ENCODE peak calls at places on chromosomes 5 and 9, in four cellular contexts. Q, C, E and Z are unnamed samples.

GRCh38 chr9:92489209-92489608 is 6.9 kb upstream of the ASPN start:
- DNase-seq in C (no peak), Q (no peak), E (no peak), Z (no peak)

GRCh38 chr5:170636206-170636605 is 132.4 kb downstream of the KCNIP1 start:
- DNase-seq in Q (no peak), E (no peak), C (no peak), Z (no peak)

GRCh38 chr5:142955628-142956027 is 185.5 kb downstream of the ARHGAP26 start:
- DNase-seq in C (no peak), Q (no peak), E (no peak), Z (no peak)

GRCh38 chr5:180982008-180982741 is 6.5 kb upstream of the BTNL3 start:
- DNase-seq in E (peak), C (no peak), Q (no peak), Z (no peak)

GRCh38 chr5:178210073-178210526 is 5.8 kb downstream of the HNRNPAB start:
- DNase-seq in Q (no peak), E (no peak), C (no peak), Z (no peak)

GRCh38 chr5:59423021-59423420 is 470.5 kb downstream of the PDE4D start:
- DNase-seq in C (no peak), E (no peak), Q (no peak), Z (no peak)

GRCh38 chr9:135159801-135160200 is 72.3 kb downstream of the OLFM1 start:
- DNase-seq in E (no peak), Q (no peak), C (no peak), Z (no peak)

GRCh38 chr5:3542158-3542557 is 53.5 kb upstream of the IRX1 start:
- DNase-seq in C (no peak), E (no peak), Q (no peak), Z (no peak)

GRCh38 chr9:69637801-69638200 is 34.4 kb downstream of the APBA1 start:
- DNase-seq in Q (no peak), C (no peak), E (peak), Z (no peak)

GRCh38 chr5:161314033-161314432 is 232.5 kb downstream of the GABRB2 start:
- DNase-seq in C (no peak), E (no peak), Q (no peak), Z (no peak)

GRCh38 chr9:114746591-114746990 is 59.2 kb downstream of the TNFSF15 start:
- DNase-seq in C (no peak), E (no peak), Q (no peak), Z (no peak)

GRCh38 chr5:103894882-103895281 is 332.3 kb upstream of the NUDT12 start:
- DNase-seq in Q (no peak), C (no peak), E (no peak), Z (no peak)

GRCh38 chr9:125990186-125990792 is 243.1 kb downstream of the PBX3 start:
- DNase-seq in Q (no peak), C (no peak), E (no peak), Z (no peak)

GRCh38 chr9:108463927-108464606 is 391.7 kb downstream of the ACTL7B start:
- DNase-seq in E (no peak), C (no peak), Q (no peak), Z (no peak)

GRCh38 chr9:7570107-7570720 is 229.4 kb downstream of the DMAC1 start:
- DNase-seq in E (peak), Q (peak), C (peak), Z (no peak)

GRCh38 chr9:133731876-133732321 is 6.3 kb downstream of the SARDH start:
- DNase-seq in Q (peak), C (peak), E (peak), Z (no peak)

GRCh38 chr5:147348046-147348445 is 113.2 kb downstream of the STK32A start:
- DNase-seq in Q (no peak), C (no peak), E (no peak), Z (no peak)

GRCh38 chr9:80157128-80157527 is 585.4 kb downstream of the TLE4 start:
- DNase-seq in E (no peak), Q (no peak), C (no peak), Z (no peak)

GRCh38 chr5:122151640-122152039 is 22.3 kb downstream of the ZNF474 start:
- DNase-seq in Q (no peak), C (no peak), E (no peak), Z (no peak)

GRCh38 chr9:106947097-106947496 is 84.1 kb downstream of the ZNF462 start:
- DNase-seq in C (no peak), Q (no peak), E (peak), Z (no peak)

GRCh38 chr5:168836603-168837245 is 257.6 kb upstream of the PANK3 start:
- DNase-seq in C (no peak), Q (no peak), E (no peak), Z (no peak)

GRCh38 chr9:92634712-92635605 is 35.0 kb downstream of the IPPK start:
- DNase-seq in C (peak), Q (peak), E (peak), Z (peak)

GRCh38 chr9:115944166-115944948 is 209.2 kb upstream of the PAPPA start:
- DNase-seq in E (peak), C (no peak), Q (peak), Z (no peak)

GRCh38 chr5:16597946-16598694 is 18.7 kb downstream of the RETREG1 start:
- DNase-seq in Q (no peak), E (no peak), C (no peak), Z (no peak)

GRCh38 chr5:115179959-115180709 is 10.4 kb upstream of the TRIM36 start:
- DNase-seq in C (no peak), Q (no peak), E (peak), Z (no peak)

GRCh38 chr5:85182344-85182743 is 797.7 kb upstream of the EDIL3 start:
- DNase-seq in C (no peak), E (no peak), Q (no peak), Z (no peak)

GRCh38 chr9:16794871-16795639 is 75.4 kb downstream of the BNC2 start:
- DNase-seq in Q (no peak), E (peak), C (no peak), Z (no peak)

GRCh38 chr5:54173251-54173650 is 137.1 kb downstream of the ARL15 start:
- DNase-seq in Q (no peak), C (no peak), E (no peak), Z (no peak)

GRCh38 chr5:81925012-81925411 is 46.8 kb upstream of the ATG10 start:
- DNase-seq in E (no peak), Q (no peak), C (no peak), Z (no peak)

GRCh38 chr9:10252174-10252573 is 360.6 kb downstream of the PTPRD start:
- DNase-seq in Q (no peak), C (no peak), E (peak), Z (no peak)

GRCh38 chr9:112789493-112789892 is 38.9 kb downstream of the SNX30 start:
- DNase-seq in C (no peak), Q (no peak), E (no peak), Z (no peak)

GRCh38 chr5:80780761-80781285 is 126.0 kb upstream of the DHFR start:
- DNase-seq in E (no peak), Q (no peak), C (no peak), Z (no peak)

GRCh38 chr5:176812269-176813259 is 2.2 kb downstream of the UNC5A start:
- DNase-seq in E (peak), C (peak), Q (peak), Z (no peak)

GRCh38 chr5:134451618-134452505 is 40.2 kb upstream of the CDKN2AIPNL start:
- DNase-seq in Q (no peak), C (no peak), E (peak), Z (no peak)

GRCh38 chr9:136324501-136325300 is 2.6 kb upstream of the GPSM1 start:
- DNase-seq in C (no peak), E (no peak), Q (no peak), Z (no peak)

GRCh38 chr5:154286557-154286956 is 96.0 kb downstream of the GALNT10 start:
- DNase-seq in Q (peak), C (no peak), E (peak), Z (no peak)

GRCh38 chr5:132662925-132663770 is 5.2 kb downstream of the IL13 start:
- DNase-seq in C (peak), Q (peak), E (no peak), Z (no peak)

GRCh38 chr9:116278326-116278725 is 124.7 kb downstream of the PAPPA start:
- DNase-seq in E (peak), Q (no peak), C (no peak), Z (no peak)

DNA sequence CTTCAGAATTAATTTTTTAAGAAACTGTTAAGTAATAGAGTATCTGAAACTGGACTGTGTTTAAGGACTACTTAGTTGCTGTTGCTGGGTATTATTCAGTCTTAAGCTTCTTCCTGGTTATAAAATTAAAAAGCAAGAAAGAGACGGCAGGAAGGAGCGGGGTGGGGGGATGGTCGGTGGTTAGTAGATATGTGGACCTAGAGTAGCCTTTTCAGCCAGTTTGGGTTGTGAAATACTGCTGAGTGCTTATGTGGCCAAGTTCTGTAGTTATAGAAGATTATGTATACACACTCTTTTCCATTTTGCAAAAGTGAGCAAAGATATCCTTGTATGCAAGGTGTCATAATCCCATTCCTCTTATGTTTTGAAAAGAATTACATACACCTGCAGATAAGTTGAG is 28.5 kb downstream of the TRIO start:
- DNase-seq in Q (peak), C (no peak), E (no peak), Z (no peak)
- TF ChIP-seq POLR2AphosphoS5 in Q (no peak), C (no peak), E (no peak), Z (no peak)

DNA sequence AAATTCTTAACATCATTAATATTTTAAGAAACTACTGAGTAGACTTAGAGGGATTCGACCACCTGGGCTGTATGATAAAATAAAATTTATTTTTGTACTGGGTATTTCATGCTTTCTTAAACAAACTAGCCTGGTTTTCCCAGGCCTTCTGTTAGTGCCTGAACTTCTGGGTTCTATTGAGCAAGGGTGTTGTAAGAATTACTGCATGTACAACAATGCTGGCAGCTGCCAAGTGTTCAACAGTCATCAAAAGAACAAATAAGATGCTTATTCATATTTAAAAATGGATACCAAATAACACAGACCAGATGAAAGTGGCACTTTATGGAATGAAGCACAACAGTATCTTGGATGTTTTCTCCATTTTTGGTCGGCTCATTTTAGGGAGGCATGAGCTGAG is 123.2 kb upstream of the FBXL7 start:
- DNase-seq in C (no peak), E (no peak), Q (no peak), Z (no peak)
- H3K9ac ChIP-seq in C (no peak), E (no peak), Q (no peak), Z (no peak)

GRCh38 chr9:93960971-93961841 is 6.1 kb upstream of the BARX1 start:
- DNase-seq in C (no peak), Q (no peak), E (no peak), Z (no peak)
- TF ChIP-seq EZH2 in C (no peak), Q (no peak), E (peak), Z (no peak)

DNA sequence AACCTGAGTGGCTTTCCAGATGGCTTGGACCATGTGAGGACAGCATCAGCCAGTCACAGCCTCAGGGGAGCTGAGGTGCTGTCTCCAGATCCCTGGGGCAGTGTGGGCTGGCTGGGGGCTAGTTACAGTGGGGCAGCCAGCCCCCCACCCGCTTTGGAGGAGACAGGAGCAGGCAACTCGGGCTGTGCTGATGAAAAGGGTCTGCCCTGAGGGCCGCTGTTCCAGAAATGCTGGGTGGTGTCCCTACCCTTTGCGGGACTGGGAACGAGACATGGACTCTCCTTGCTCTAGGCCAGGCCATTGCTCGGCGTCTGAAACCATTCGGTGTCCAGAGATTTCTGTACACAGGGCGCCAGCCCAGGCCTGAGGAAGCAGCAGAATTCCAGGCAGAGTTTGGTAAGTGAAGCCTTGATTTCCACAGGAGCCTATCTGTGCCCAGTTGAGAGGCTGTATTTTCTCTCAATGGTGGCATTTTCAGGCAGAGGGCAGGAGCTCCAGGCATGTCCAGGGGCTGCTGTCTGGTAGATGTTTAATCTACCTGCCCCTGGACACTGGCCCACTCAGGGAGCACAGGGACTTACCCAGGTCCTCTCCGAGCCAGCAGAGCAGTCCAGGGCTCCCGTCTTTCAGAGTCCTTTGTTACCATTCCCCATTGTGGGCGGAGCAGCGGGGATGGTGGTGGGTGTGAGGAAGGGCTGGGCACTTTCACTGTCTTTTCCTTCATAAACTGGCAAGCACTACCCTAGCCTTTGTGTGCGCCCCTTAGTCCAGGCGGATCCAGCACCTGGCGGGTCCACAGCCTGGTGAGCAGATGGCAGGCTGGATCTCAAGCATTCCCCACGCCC is 7.2 kb downstream of the GRHPR start:
- DNase-seq in E (no peak), Q (no peak), C (no peak), Z (no peak)
- TF ChIP-seq POLR2AphosphoS5 in E (no peak), Q (no peak), C (no peak), Z (no peak)

GRCh38 chr9:121299125-121299466 is 31.1 kb downstream of the GSN start:
- DNase-seq in C (no peak), E (peak), Q (no peak), Z (no peak)
- H3K9ac ChIP-seq in C (no peak), E (peak), Q (peak), Z (no peak)

GRCh38 chr5:64509798-64510197 is 4.0 kb downstream of the RGS7BP start:
- DNase-seq in C (no peak), Q (no peak), E (peak), Z (no peak)

GRCh38 chr5:64502181-64502580 is 3.6 kb upstream of the RGS7BP start:
- DNase-seq in C (no peak), E (peak), Q (no peak), Z (no peak)

GRCh38 chr5:64506567-64507321 is 929 bp downstream of the RGS7BP start:
- DNase-seq in E (no peak), Q (no peak), C (no peak), Z (no peak)

GRCh38 chr5:64505769-64506566 is at the start of gene RGS7BP:
- DNase-seq in E (peak), Q (no peak), C (no peak), Z (no peak)
- TF ChIP-seq EZH2 in E (no peak), Q (no peak), C (no peak), Z (no peak)